ENCODE peak calls at places on chromosome 12, in nine cellular contexts. Q is cardiac muscle cell, N is HFF-Myc, Z is AG04450, P is bronchial epithelial cell, W is psoas muscle, R is mammary epithelial cell, U is ovary, G is progenitor cell of endocrine pancreas. X is an unnamed sample.
A peak's percentile ranks its signal among the peaks of the same experiment; 100 is the strongest.

GRCh38 chr12:12403264-12404248 is 46.7 kb downstream of the BORCS5 start:
- DNase-seq in Q (peak; percentile 69), N (no peak), Z (no peak), P (no peak), W (no peak), R (no peak), U (no peak), G (no peak), X (no peak)

GRCh38 chr12:89134213-89134770 is 218.0 kb downstream of the DUSP6 start:
- DNase-seq in Q (peak; percentile 64), N (no peak), Z (no peak), P (no peak), W (no peak), R (no peak), U (no peak), G (no peak), X (no peak)

GRCh38 chr12:25825494-25825893 is 133.0 kb upstream of the RASSF8 start:
- DNase-seq in Q (no peak), N (no peak), Z (no peak), P (no peak), W (no peak), R (no peak), U (no peak), G (no peak), X (no peak)

GRCh38 chr12:67669217-67669924 is 20.8 kb downstream of the DYRK2 start:
- DNase-seq in Q (no peak), N (no peak), Z (no peak), P (no peak), W (no peak), R (no peak), U (no peak), G (no peak), X (no peak)

GRCh38 chr12:103915306-103915705 is 14.9 kb upstream of the HSP90B1 start:
- DNase-seq in Q (peak; percentile 60), N (no peak), Z (peak; percentile 44), P (no peak), W (no peak), R (no peak), U (no peak), G (no peak), X (no peak)

GRCh38 chr12:125890983-125891382 is 825.7 kb downstream of the AACS start:
- DNase-seq in Q (no peak), N (no peak), Z (no peak), P (peak; percentile 5), W (no peak), R (no peak), U (no peak), G (no peak), X (no peak)

GRCh38 chr12:81627336-81628189 is 131.6 kb downstream of the PPFIA2 start:
- DNase-seq in Q (peak; percentile 70), N (peak; percentile 7), Z (peak; percentile 0), P (peak; percentile 54), W (no peak), R (peak; percentile 23), U (no peak), G (no peak), X (peak; percentile 7)

GRCh38 chr12:176321-177181 is 37.4 kb downstream of the SLC6A12 start:
- DNase-seq in Q (peak; percentile 43), N (no peak), Z (peak; percentile 16), P (no peak), W (no peak), R (peak; percentile 28), U (no peak), G (no peak), X (no peak)

GRCh38 chr12:93183940-93184663 is 193.6 kb upstream of the NUDT4 start:
- DNase-seq in Q (peak; percentile 61), N (no peak), Z (no peak), P (no peak), W (peak; percentile 60), R (no peak), U (peak; percentile 74), G (no peak), X (peak; percentile 59)

GRCh38 chr12:62659457-62660295 is 193.1 kb downstream of the MON2 start:
- DNase-seq in Q (no peak), N (no peak), Z (no peak), P (no peak), W (no peak), R (no peak), U (no peak), G (no peak), X (no peak)

DNA sequence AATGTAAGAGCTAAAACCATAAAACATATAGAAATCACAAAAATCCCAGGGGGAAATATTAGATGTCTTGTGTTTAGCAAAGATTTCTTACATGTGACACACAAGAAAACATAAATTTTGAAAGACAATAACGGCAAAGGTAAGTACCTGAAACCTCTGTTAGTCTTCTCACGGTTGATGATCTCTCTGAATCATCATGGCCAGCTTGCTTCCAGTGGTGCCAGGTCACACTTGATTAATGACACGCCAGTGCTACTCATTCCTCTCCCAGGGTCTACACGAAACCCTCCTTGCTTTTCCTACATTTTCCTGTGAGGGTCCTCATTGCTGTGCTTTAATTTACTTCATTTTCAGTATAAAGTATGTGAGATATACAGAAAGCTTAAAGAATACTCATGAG is 114.4 kb upstream of the PARP11 start:
- DNase-seq in Q (no peak), N (no peak), Z (no peak), P (no peak), W (no peak), R (no peak), U (no peak), G (no peak), X (no peak)
- TF ChIP-seq CTCF in Q (no peak), N (no peak), Z (no peak), P (no peak), W (no peak), R (no peak), U (no peak), G (no peak), X (no peak)

DNA sequence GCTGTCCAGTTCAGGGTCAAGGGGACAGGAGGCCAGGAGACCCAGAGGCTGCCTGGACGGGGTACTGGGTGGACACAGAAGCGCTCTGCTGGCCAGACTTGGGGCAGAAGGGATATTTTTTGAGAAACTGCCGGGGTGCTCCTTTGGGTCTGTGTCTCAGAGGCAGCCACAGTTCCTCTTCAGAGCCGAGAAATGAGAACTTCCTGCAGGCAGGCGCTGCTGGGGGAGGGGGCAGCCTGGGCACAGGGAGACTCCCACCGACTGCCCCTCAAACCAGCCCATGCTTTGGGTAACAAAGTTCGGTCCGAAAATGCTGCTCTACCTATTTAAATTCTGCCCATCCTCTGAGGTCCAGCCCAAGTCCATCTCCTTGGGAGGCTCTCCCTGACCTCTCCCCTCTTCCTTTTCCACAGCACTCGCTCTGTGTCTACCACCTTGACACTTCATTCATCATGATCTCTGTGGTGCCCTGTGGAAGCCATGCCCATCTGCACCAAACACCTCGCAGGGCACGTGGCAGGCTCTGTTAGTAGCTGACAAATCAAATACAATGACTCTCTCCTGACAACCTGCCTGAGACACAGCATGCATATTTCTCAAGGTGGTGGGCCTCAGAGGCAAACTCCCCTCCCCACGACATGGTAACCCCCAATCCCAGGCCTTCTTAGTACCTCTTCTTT is 16.4 kb downstream of the HDAC7 start:
- DNase-seq in Q (no peak), N (no peak), Z (no peak), P (no peak), W (no peak), R (no peak), U (no peak), G (no peak), X (no peak)
- TF ChIP-seq CTCF in Q (no peak), N (no peak), Z (no peak), P (no peak), W (no peak), R (no peak), U (no peak), G (no peak), X (no peak)

GRCh38 chr12:3536096-3536875 is 45.3 kb downstream of the PRMT8 start:
- DNase-seq in Q (no peak), N (no peak), Z (no peak), P (no peak), W (no peak), R (no peak), U (no peak), G (no peak), X (no peak)

GRCh38 chr12:3537916-3538690 is 47.1 kb downstream of the PRMT8 start:
- DNase-seq in Q (no peak), N (no peak), Z (no peak), P (no peak), W (no peak), R (no peak), U (no peak), G (no peak), X (no peak)

GRCh38 chr12:3535431-3535841 is 44.4 kb downstream of the PRMT8 start:
- DNase-seq in Q (no peak), N (no peak), Z (no peak), P (no peak), W (no peak), R (no peak), U (no peak), G (no peak), X (no peak)

GRCh38 chr12:3540387-3541320 is 49.7 kb downstream of the PRMT8 start:
- DNase-seq in Q (no peak), N (no peak), Z (no peak), P (no peak), W (no peak), R (no peak), U (no peak), G (no peak), X (no peak)

GRCh38 chr12:3538691-3539030 is 47.7 kb downstream of the PRMT8 start:
- DNase-seq in Q (no peak), N (no peak), Z (no peak), P (no peak), W (no peak), R (no peak), U (no peak), G (no peak), X (no peak)
- TF ChIP-seq CTCF in Q (no peak), N (no peak), Z (no peak), P (no peak), W (no peak), R (no peak), U (no peak), G (no peak), X (no peak)

DNA sequence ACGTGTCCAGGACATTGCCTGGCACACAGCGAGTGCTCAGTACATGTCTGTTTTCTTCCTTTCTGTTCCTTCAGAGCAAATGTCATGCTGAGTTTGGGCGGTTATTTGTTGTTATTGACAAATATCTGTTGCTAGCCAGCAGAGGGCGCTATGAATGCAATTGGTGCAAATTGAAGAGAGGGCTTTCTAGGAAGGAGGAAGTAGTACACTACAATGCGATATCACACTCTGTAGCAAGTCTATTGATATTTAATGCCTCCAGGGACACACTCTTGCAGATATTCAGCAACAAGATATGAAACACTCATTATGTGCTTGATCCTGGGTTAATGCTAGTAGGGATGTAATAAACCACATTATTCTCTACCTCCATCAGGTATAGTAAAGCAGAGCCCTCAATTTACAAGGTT is 267.3 kb upstream of the SRRM4 start:
- DNase-seq in Q (no peak), N (no peak), Z (no peak), P (peak; percentile 2), W (no peak), R (no peak), U (no peak), G (peak; percentile 23), X (peak; percentile 60)
- TF ChIP-seq CTCF in Q (no peak), N (peak; percentile 28), Z (peak; percentile 5), P (peak; percentile 9), W (peak; percentile 18), R (peak; percentile 15), U (no peak), G (peak; percentile 76), X (peak; percentile 38)

X was measured in GM20000.